ENCODE peak calls at places on chromosomes 2 and 18, in four cellular contexts. L is foreskin keratinocyte, E is neuronal stem cell, J is endodermal cell. Y is an unnamed sample.

GRCh38 chr2:109125595-109126500 is 3.2 kb upstream of the SH3RF3 start:
- DNase-seq in L (peak; percentile 78), E (no peak), J (no peak), Y (no peak)

GRCh38 chr2:3585239-3586109 is 9.4 kb upstream of the COLEC11 start:
- DNase-seq in J (no peak), L (no peak), E (no peak), Y (no peak)

GRCh38 chr2:191688934-191689695 is 11.2 kb downstream of the NABP1 start:
- DNase-seq in L (peak; percentile 91), J (no peak), E (no peak), Y (no peak)

GRCh38 chr2:102185347-102185746 is 1.5 kb upstream of the IL1RL2 start:
- DNase-seq in J (no peak), L (peak; percentile 6), E (no peak), Y (no peak)

GRCh38 chr2:174945601-174946260 is 59.5 kb downstream of the CHN1 start:
- DNase-seq in L (no peak), J (no peak), E (no peak), Y (no peak)

GRCh38 chr2:68319397-68320117 is at the start of gene CNRIP1:
- DNase-seq in E (peak; percentile 53), J (peak; percentile 81), L (no peak), Y (peak; percentile 74)

GRCh38 chr2:25123682-25124081 is 44.7 kb downstream of the POMC start:
- DNase-seq in E (no peak), L (no peak), J (no peak), Y (no peak)

GRCh38 chr2:95303191-95303914 is 6.2 kb downstream of the KCNIP3 start:
- DNase-seq in L (no peak), J (no peak), E (no peak), Y (no peak)

GRCh38 chr2:80496770-80497169 is 192.2 kb upstream of the LRRTM1 start:
- DNase-seq in J (no peak), E (no peak), L (peak; percentile 81), Y (no peak)

GRCh38 chr2:133821107-133821760 is 253.0 kb upstream of the NCKAP5 start:
- DNase-seq in E (no peak), J (no peak), L (peak; percentile 66), Y (no peak)

GRCh38 chr2:85173909-85174308 is 40.7 kb downstream of the TCF7L1 start:
- DNase-seq in L (no peak), J (no peak), E (no peak), Y (no peak)

GRCh38 chr2:182554950-182555349 is 128.1 kb upstream of the PDE1A start:
- DNase-seq in J (no peak), E (no peak), L (no peak), Y (no peak)

GRCh38 chr2:124080281-124081153 is 55.4 kb downstream of the CNTNAP5 start:
- DNase-seq in L (peak; percentile 15), J (no peak), E (no peak), Y (no peak)

GRCh38 chr2:200314976-200315567 is 8.6 kb downstream of the SPATS2L start:
- DNase-seq in E (no peak), L (peak; percentile 48), J (no peak), Y (no peak)

DNA sequence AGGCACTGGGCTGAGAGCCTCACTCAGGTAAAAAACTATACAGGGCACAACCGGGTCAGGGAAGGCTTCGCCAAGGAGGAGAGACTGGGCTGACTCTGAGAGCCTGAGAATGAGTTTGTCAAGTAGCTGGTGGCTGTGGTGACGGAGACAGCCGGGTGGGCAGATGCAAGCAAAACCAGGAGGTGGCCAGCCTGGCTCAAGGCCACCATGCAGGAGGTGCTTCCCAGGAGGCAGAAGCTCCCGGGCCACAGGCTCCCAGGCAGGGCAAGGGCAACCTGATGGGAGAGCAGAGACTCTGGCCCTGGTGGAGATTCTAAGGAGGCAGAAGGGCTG is 2.9 kb upstream of the INHBB start:
- DNase-seq in E (no peak), L (no peak), J (no peak), Y (no peak)
- H3K27me3 ChIP-seq in E (peaks cover 94% of the 10 kb centered on the region), L (peaks cover 78% of the 10 kb centered on the region), J (peaks cover 84% of the 10 kb centered on the region), Y (peaks cover 24% of the 10 kb centered on the region)

GRCh38 chr18:77069931-77070330 is 62.7 kb downstream of the MBP start:
- DNase-seq in L (no peak), J (no peak), E (no peak), Y (no peak)
- H3K4me1 ChIP-seq in L (peaks cover 39% of the 10 kb centered on the region), J (no peaks in the 10 kb centered on the region), E (peaks cover 19% of the 10 kb centered on the region), Y (no peaks in the 10 kb centered on the region)

DNA sequence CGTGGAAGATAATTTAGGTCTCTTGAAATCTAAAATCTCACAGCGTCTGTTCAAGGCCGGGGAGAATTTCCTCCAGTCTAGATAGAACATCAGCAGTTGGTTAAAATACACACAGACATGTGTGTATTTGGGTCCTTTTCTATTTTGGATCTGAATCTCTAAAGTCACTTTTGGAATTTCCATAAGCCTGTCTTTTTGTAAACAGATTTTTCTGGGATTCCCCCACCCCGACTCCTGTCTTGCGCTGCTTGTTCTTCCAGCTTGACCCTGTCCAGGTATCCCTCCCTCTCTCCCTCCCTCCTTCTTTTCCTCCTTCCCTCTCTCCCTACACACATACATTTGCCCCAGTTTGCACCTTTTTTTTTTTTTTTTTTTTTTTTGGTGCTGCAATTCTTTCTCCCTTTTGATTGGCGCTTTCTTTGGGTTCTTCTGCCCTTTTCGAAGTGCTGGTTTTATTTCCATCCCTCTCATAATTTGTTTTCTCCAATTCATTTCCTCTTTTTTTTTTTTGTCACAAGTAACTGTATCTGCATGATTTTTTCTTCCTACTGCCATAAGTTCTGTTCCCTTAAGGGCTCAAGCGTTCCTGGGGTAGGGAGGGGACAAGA is 114.8 kb upstream of the SERTAD2 start:
- DNase-seq in J (no peak), L (peak; percentile 30), E (no peak), Y (no peak)
- H3K27me3 ChIP-seq in J (peaks cover 81% of the 10 kb centered on the region), L (no peaks in the 10 kb centered on the region), E (peaks cover 21% of the 10 kb centered on the region), Y (peaks cover 4% of the 10 kb centered on the region)

DNA sequence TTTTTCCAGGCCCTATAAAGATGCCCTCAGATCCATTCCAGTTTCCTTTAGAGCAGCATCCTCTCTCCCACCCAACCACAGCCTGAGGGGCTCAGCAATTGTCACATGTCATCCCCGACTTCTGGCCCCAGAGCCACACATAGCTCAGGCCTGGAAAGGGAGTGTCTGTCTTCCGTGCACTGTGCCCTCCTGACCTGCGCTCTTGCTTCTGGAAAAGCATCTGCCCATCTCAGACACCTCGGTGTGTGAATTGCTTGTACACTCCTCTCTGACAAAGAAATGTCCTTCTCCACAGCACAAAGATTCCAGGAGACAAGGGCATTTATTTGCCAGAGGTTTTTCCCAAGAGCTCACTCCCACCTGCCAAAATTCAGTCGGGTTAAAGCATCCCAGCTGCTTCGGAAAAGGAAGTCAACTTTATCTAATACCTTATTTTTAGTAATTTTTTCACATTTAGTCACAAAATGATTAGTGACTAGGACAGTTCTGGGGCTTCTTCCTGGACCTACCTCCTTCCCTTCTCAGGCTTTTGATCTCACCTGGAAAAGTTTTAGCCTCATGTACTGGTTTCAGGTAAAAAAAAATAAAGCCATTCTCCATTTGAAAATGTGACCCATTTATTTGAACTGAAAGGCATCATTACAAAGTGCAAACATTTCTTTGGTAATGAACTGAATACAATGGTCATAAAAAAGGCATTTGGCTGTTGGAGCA is 112.9 kb downstream of the PXDN start:
- DNase-seq in E (no peak), L (no peak), J (no peak), Y (no peak)
- H3K4me1 ChIP-seq in E (peaks cover 7% of the 10 kb centered on the region), L (peaks cover 23% of the 10 kb centered on the region), J (no peaks in the 10 kb centered on the region), Y (no peaks in the 10 kb centered on the region)

GRCh38 chr2:119010336-119010735 is 68.3 kb downstream of the MARCO start:
- DNase-seq in L (no peak), J (peak; percentile 21), E (no peak), Y (no peak)
- H3K27me3 ChIP-seq in L (peaks cover 53% of the 10 kb centered on the region), J (peaks cover 38% of the 10 kb centered on the region), E (peaks cover 28% of the 10 kb centered on the region), Y (peaks cover 14% of the 10 kb centered on the region)

DNA sequence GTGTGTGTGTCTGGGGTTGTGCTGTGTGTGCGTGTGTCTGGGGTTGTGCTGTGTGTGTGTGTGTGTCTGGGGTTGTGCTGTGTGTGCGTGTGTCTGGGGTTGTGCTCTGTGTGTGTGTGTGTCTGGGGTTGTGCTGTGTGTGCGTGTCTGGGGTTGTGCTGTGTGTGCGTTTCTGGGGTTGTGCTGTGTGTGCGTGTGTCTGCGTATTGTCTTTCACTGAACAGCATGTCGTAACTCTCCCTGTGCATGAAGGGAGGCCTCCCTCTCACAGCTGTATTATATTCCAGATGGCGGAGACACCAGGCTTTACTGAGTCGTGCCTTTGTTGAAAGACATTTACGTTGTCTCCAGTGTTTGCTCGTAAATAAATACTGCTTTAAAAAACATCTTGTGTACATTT is 5.9 kb downstream of the ACKR3 start:
- DNase-seq in E (no peak), J (peak; percentile 14), L (no peak), Y (no peak)
- H3K4me1 ChIP-seq in E (peaks cover 38% of the 10 kb centered on the region), J (peaks cover 43% of the 10 kb centered on the region), L (no peaks in the 10 kb centered on the region), Y (no peaks in the 10 kb centered on the region)

GRCh38 chr2:29482341-29482740 is 367.1 kb downstream of the CLIP4 start:
- DNase-seq in E (no peak), J (no peak), L (no peak), Y (no peak)

GRCh38 chr2:29485631-29486030 is 370.4 kb downstream of the CLIP4 start:
- DNase-seq in J (no peak), E (no peak), L (no peak), Y (no peak)

GRCh38 chr2:29482867-29483266 is 367.7 kb downstream of the CLIP4 start:
- DNase-seq in J (no peak), E (no peak), L (no peak), Y (no peak)

GRCh38 chr2:29487967-29488550 is 372.8 kb downstream of the CLIP4 start:
- DNase-seq in E (no peak), J (no peak), L (no peak), Y (no peak)

DNA sequence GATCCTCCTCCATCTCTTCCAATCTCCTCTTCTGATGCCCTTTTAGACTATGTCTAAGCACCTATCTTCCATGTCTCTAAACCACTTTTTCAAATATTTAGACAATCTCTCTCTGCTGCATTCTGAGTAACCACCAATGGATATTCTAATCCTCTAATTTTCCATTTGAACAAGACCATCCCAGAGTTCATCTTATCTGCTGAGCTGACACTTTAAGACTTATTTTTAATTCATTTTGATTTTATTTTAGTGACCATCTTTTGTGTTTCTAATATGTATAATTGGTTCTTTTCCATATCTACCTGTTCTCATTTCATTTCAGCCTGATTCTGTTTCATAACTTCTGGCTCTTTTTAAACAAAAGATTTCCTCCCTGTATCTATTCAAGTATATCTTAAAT is 369.9 kb downstream of the CLIP4 start:
- DNase-seq in E (no peak), L (no peak), J (no peak), Y (no peak)
- H3K27me3 ChIP-seq in E (no peaks in the 10 kb centered on the region), L (peaks cover 39% of the 10 kb centered on the region), J (no peaks in the 10 kb centered on the region), Y (peaks cover 6% of the 10 kb centered on the region)

DNA sequence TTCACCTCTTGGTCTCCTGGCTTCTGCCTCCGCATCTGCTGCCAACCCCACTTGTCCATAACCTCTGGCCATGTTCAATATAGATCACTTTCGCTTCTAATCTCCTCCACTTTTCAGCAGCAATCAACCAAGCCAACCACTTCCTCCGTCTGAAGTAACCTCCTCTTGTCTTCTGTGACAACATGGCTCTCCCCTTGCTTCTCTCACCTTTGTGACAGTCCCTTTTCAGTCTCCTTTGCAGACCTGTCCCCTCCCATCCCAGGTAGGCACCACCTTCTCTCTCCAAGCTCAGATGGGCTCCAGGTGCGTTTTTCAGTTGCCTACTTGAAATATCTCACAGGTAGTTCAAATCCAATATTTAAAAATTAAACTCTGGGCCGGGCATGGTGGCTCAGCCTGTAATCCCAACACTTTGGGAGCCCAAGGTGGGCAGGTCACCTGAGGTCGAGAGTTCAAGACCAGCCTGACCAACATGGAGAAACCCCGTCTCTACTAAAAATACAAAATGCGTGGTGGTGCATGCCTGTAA is 4.7 kb upstream of the PSD4 start:
- DNase-seq in J (no peak), E (no peak), L (no peak), Y (no peak)
- H3K4me1 ChIP-seq in J (no peaks in the 10 kb centered on the region), E (peaks cover 8% of the 10 kb centered on the region), L (peaks cover 5% of the 10 kb centered on the region), Y (no peaks in the 10 kb centered on the region)

Y was measured in HAP-1.